ENCODE peak calls at places on chromosomes 12 and 14, in seven cellular contexts. One of them, this sample, is unnamed.

GRCh38 chr12:83527700-83528281 is 841.1 kb downstream of the TMTC2 start:
- DNase-seq in astrocyte of the hippocampus: no peak
- DNase-seq in pancreas: no peak
- DNase-seq in cardiac fibroblast: no peak
- DNase-seq in stimulated activated CD4-positive, alpha-beta T cell treated with anti-CD3 and anti-CD28 coated beads, Interleukin-1b, Interleukin-23, amount 100 ng/mL, for 24 hours: no peak
- DNase-seq in HAP-1: no peak
- DNase-seq in EL: no peak
- DNase-seq in this sample: no peak

GRCh38 chr12:106740813-106741212 is 33.7 kb upstream of the RIC8B start:
- DNase-seq in stimulated activated CD4-positive, alpha-beta T cell treated with anti-CD3 and anti-CD28 coated beads, Interleukin-1b, Interleukin-23, amount 100 ng/mL, for 24 hours: no peak
- DNase-seq in astrocyte of the hippocampus: no peak
- DNase-seq in pancreas: no peak
- DNase-seq in HAP-1: no peak
- DNase-seq in cardiac fibroblast: no peak
- DNase-seq in EL: no peak
- DNase-seq in this sample: no peak

GRCh38 chr14:99258341-99258781 is 13.6 kb downstream of the BCL11B start:
- DNase-seq in stimulated activated CD4-positive, alpha-beta T cell treated with anti-CD3 and anti-CD28 coated beads, Interleukin-1b, Interleukin-23, amount 100 ng/mL, for 24 hours: no peak
- DNase-seq in cardiac fibroblast: no peak
- DNase-seq in HAP-1: no peak
- DNase-seq in pancreas: no peak
- DNase-seq in astrocyte of the hippocampus: no peak
- DNase-seq in EL: no peak
- DNase-seq in this sample: no peak

GRCh38 chr14:51369814-51370213 is 129.8 kb downstream of the TMX1 start:
- DNase-seq in astrocyte of the hippocampus: no peak
- DNase-seq in cardiac fibroblast: peak
- DNase-seq in stimulated activated CD4-positive, alpha-beta T cell treated with anti-CD3 and anti-CD28 coated beads, Interleukin-1b, Interleukin-23, amount 100 ng/mL, for 24 hours: no peak
- DNase-seq in EL: no peak
- DNase-seq in pancreas: no peak
- DNase-seq in HAP-1: peak
- DNase-seq in this sample: no peak

GRCh38 chr12:57479376-57480115 is at the start of gene ARHGAP9:
- DNase-seq in HAP-1: no peak
- DNase-seq in stimulated activated CD4-positive, alpha-beta T cell treated with anti-CD3 and anti-CD28 coated beads, Interleukin-1b, Interleukin-23, amount 100 ng/mL, for 24 hours: no peak
- DNase-seq in cardiac fibroblast: no peak
- DNase-seq in pancreas: no peak
- DNase-seq in EL: no peak
- DNase-seq in astrocyte of the hippocampus: no peak
- DNase-seq in this sample: peak

GRCh38 chr14:63470877-63471565 is 72.2 kb downstream of the PPP2R5E start:
- DNase-seq in stimulated activated CD4-positive, alpha-beta T cell treated with anti-CD3 and anti-CD28 coated beads, Interleukin-1b, Interleukin-23, amount 100 ng/mL, for 24 hours: no peak
- DNase-seq in EL: peak
- DNase-seq in cardiac fibroblast: peak
- DNase-seq in pancreas: no peak
- DNase-seq in HAP-1: no peak
- DNase-seq in astrocyte of the hippocampus: no peak
- DNase-seq in this sample: no peak

GRCh38 chr12:29797565-29798360 is 14.0 kb upstream of the TMTC1 start:
- DNase-seq in astrocyte of the hippocampus: no peak
- DNase-seq in stimulated activated CD4-positive, alpha-beta T cell treated with anti-CD3 and anti-CD28 coated beads, Interleukin-1b, Interleukin-23, amount 100 ng/mL, for 24 hours: no peak
- DNase-seq in EL: no peak
- DNase-seq in HAP-1: no peak
- DNase-seq in pancreas: no peak
- DNase-seq in cardiac fibroblast: no peak
- DNase-seq in this sample: no peak

GRCh38 chr12:43338848-43339526 is 213.0 kb downstream of the ADAMTS20 start:
- DNase-seq in stimulated activated CD4-positive, alpha-beta T cell treated with anti-CD3 and anti-CD28 coated beads, Interleukin-1b, Interleukin-23, amount 100 ng/mL, for 24 hours: no peak
- DNase-seq in EL: peak
- DNase-seq in HAP-1: peak
- DNase-seq in cardiac fibroblast: peak
- DNase-seq in pancreas: no peak
- DNase-seq in astrocyte of the hippocampus: peak
- DNase-seq in this sample: no peak

GRCh38 chr12:46946137-46946536 is 120.3 kb upstream of the SLC38A4 start:
- DNase-seq in pancreas: no peak
- DNase-seq in stimulated activated CD4-positive, alpha-beta T cell treated with anti-CD3 and anti-CD28 coated beads, Interleukin-1b, Interleukin-23, amount 100 ng/mL, for 24 hours: no peak
- DNase-seq in cardiac fibroblast: peak
- DNase-seq in HAP-1: no peak
- DNase-seq in astrocyte of the hippocampus: no peak
- DNase-seq in EL: peak
- DNase-seq in this sample: no peak

GRCh38 chr12:62948123-62948522 is 13.2 kb upstream of the PPM1H start:
- DNase-seq in cardiac fibroblast: no peak
- DNase-seq in HAP-1: no peak
- DNase-seq in pancreas: no peak
- DNase-seq in astrocyte of the hippocampus: no peak
- DNase-seq in stimulated activated CD4-positive, alpha-beta T cell treated with anti-CD3 and anti-CD28 coated beads, Interleukin-1b, Interleukin-23, amount 100 ng/mL, for 24 hours: no peak
- DNase-seq in EL: no peak
- DNase-seq in this sample: no peak

GRCh38 chr12:127257366-127257935 is 1009.5 kb upstream of the TMEM132C start:
- DNase-seq in cardiac fibroblast: peak
- DNase-seq in HAP-1: no peak
- DNase-seq in pancreas: no peak
- DNase-seq in astrocyte of the hippocampus: no peak
- DNase-seq in stimulated activated CD4-positive, alpha-beta T cell treated with anti-CD3 and anti-CD28 coated beads, Interleukin-1b, Interleukin-23, amount 100 ng/mL, for 24 hours: no peak
- DNase-seq in EL: peak
- DNase-seq in this sample: no peak

GRCh38 chr12:6044082-6044481 is 80.4 kb downstream of the VWF start:
- DNase-seq in pancreas: no peak
- DNase-seq in astrocyte of the hippocampus: peak
- DNase-seq in EL: peak
- DNase-seq in stimulated activated CD4-positive, alpha-beta T cell treated with anti-CD3 and anti-CD28 coated beads, Interleukin-1b, Interleukin-23, amount 100 ng/mL, for 24 hours: no peak
- DNase-seq in HAP-1: no peak
- DNase-seq in cardiac fibroblast: no peak
- DNase-seq in this sample: no peak

GRCh38 chr14:72609205-72609916 is 284.5 kb downstream of the DPF3 start:
- DNase-seq in HAP-1: no peak
- DNase-seq in pancreas: no peak
- DNase-seq in cardiac fibroblast: no peak
- DNase-seq in astrocyte of the hippocampus: no peak
- DNase-seq in EL: no peak
- DNase-seq in stimulated activated CD4-positive, alpha-beta T cell treated with anti-CD3 and anti-CD28 coated beads, Interleukin-1b, Interleukin-23, amount 100 ng/mL, for 24 hours: no peak
- DNase-seq in this sample: no peak

GRCh38 chr12:54606556-54606955 is 18.1 kb upstream of the PPP1R1A start:
- DNase-seq in stimulated activated CD4-positive, alpha-beta T cell treated with anti-CD3 and anti-CD28 coated beads, Interleukin-1b, Interleukin-23, amount 100 ng/mL, for 24 hours: no peak
- DNase-seq in cardiac fibroblast: no peak
- DNase-seq in astrocyte of the hippocampus: no peak
- DNase-seq in HAP-1: no peak
- DNase-seq in pancreas: no peak
- DNase-seq in EL: no peak
- DNase-seq in this sample: no peak

GRCh38 chr12:93375906-93376305 is 1.8 kb upstream of the NUDT4 start:
- DNase-seq in EL: no peak
- DNase-seq in astrocyte of the hippocampus: no peak
- DNase-seq in stimulated activated CD4-positive, alpha-beta T cell treated with anti-CD3 and anti-CD28 coated beads, Interleukin-1b, Interleukin-23, amount 100 ng/mL, for 24 hours: no peak
- DNase-seq in pancreas: no peak
- DNase-seq in cardiac fibroblast: no peak
- DNase-seq in HAP-1: no peak
- DNase-seq in this sample: no peak

GRCh38 chr12:34394211-34395055 is 372.1 kb downstream of the ALG10 start:
- DNase-seq in astrocyte of the hippocampus: no peak
- DNase-seq in EL: no peak
- DNase-seq in HAP-1: no peak
- DNase-seq in stimulated activated CD4-positive, alpha-beta T cell treated with anti-CD3 and anti-CD28 coated beads, Interleukin-1b, Interleukin-23, amount 100 ng/mL, for 24 hours: no peak
- DNase-seq in cardiac fibroblast: no peak
- DNase-seq in pancreas: peak
- DNase-seq in this sample: peak

GRCh38 chr12:124312601-124313000 is 17.7 kb downstream of the RFLNA start:
- DNase-seq in stimulated activated CD4-positive, alpha-beta T cell treated with anti-CD3 and anti-CD28 coated beads, Interleukin-1b, Interleukin-23, amount 100 ng/mL, for 24 hours: no peak
- DNase-seq in pancreas: no peak
- DNase-seq in EL: no peak
- DNase-seq in astrocyte of the hippocampus: no peak
- DNase-seq in HAP-1: no peak
- DNase-seq in cardiac fibroblast: no peak
- DNase-seq in this sample: no peak

GRCh38 chr12:92769124-92769901 is 66.5 kb downstream of the PLEKHG7 start:
- DNase-seq in pancreas: no peak
- DNase-seq in stimulated activated CD4-positive, alpha-beta T cell treated with anti-CD3 and anti-CD28 coated beads, Interleukin-1b, Interleukin-23, amount 100 ng/mL, for 24 hours: no peak
- DNase-seq in astrocyte of the hippocampus: no peak
- DNase-seq in HAP-1: no peak
- DNase-seq in cardiac fibroblast: peak
- DNase-seq in EL: no peak
- DNase-seq in this sample: no peak

GRCh38 chr14:78902010-78902623 is 731.9 kb downstream of the NRXN3 start:
- DNase-seq in cardiac fibroblast: peak
- DNase-seq in HAP-1: peak
- DNase-seq in pancreas: peak
- DNase-seq in stimulated activated CD4-positive, alpha-beta T cell treated with anti-CD3 and anti-CD28 coated beads, Interleukin-1b, Interleukin-23, amount 100 ng/mL, for 24 hours: no peak
- DNase-seq in astrocyte of the hippocampus: peak
- DNase-seq in EL: peak
- DNase-seq in this sample: no peak

GRCh38 chr12:12807970-12808702 is 5.0 kb upstream of the DDX47 start:
- DNase-seq in EL: peak
- DNase-seq in astrocyte of the hippocampus: no peak
- DNase-seq in stimulated activated CD4-positive, alpha-beta T cell treated with anti-CD3 and anti-CD28 coated beads, Interleukin-1b, Interleukin-23, amount 100 ng/mL, for 24 hours: no peak
- DNase-seq in HAP-1: no peak
- DNase-seq in cardiac fibroblast: peak
- DNase-seq in pancreas: no peak
- DNase-seq in this sample: peak

GRCh38 chr14:54322241-54322640 is 74.6 kb upstream of the CDKN3 start:
- DNase-seq in pancreas: no peak
- DNase-seq in HAP-1: no peak
- DNase-seq in stimulated activated CD4-positive, alpha-beta T cell treated with anti-CD3 and anti-CD28 coated beads, Interleukin-1b, Interleukin-23, amount 100 ng/mL, for 24 hours: no peak
- DNase-seq in astrocyte of the hippocampus: no peak
- DNase-seq in EL: no peak
- DNase-seq in cardiac fibroblast: no peak
- DNase-seq in this sample: no peak

GRCh38 chr12:93785262-93786010 is 108.3 kb downstream of the CRADD start:
- DNase-seq in stimulated activated CD4-positive, alpha-beta T cell treated with anti-CD3 and anti-CD28 coated beads, Interleukin-1b, Interleukin-23, amount 100 ng/mL, for 24 hours: no peak
- DNase-seq in EL: peak
- DNase-seq in pancreas: no peak
- DNase-seq in cardiac fibroblast: peak
- DNase-seq in astrocyte of the hippocampus: peak
- DNase-seq in HAP-1: no peak
- DNase-seq in this sample: no peak

GRCh38 chr14:32908487-32909084 is 30.1 kb upstream of the NPAS3 start:
- DNase-seq in EL: no peak
- DNase-seq in stimulated activated CD4-positive, alpha-beta T cell treated with anti-CD3 and anti-CD28 coated beads, Interleukin-1b, Interleukin-23, amount 100 ng/mL, for 24 hours: no peak
- DNase-seq in astrocyte of the hippocampus: no peak
- DNase-seq in pancreas: no peak
- DNase-seq in cardiac fibroblast: no peak
- DNase-seq in HAP-1: no peak
- DNase-seq in this sample: no peak

GRCh38 chr12:102054345-102054744 is 7.4 kb downstream of the WASHC3 start:
- DNase-seq in stimulated activated CD4-positive, alpha-beta T cell treated with anti-CD3 and anti-CD28 coated beads, Interleukin-1b, Interleukin-23, amount 100 ng/mL, for 24 hours: no peak
- DNase-seq in cardiac fibroblast: no peak
- DNase-seq in astrocyte of the hippocampus: no peak
- DNase-seq in EL: no peak
- DNase-seq in HAP-1: no peak
- DNase-seq in pancreas: no peak
- DNase-seq in this sample: no peak

GRCh38 chr12:3362751-3363150 is 128.3 kb upstream of the PRMT8 start:
- DNase-seq in pancreas: no peak
- DNase-seq in EL: no peak
- DNase-seq in stimulated activated CD4-positive, alpha-beta T cell treated with anti-CD3 and anti-CD28 coated beads, Interleukin-1b, Interleukin-23, amount 100 ng/mL, for 24 hours: no peak
- DNase-seq in astrocyte of the hippocampus: no peak
- DNase-seq in HAP-1: no peak
- DNase-seq in cardiac fibroblast: no peak
- DNase-seq in this sample: no peak

GRCh38 chr12:88897723-88898122 is 317.5 kb upstream of the KITLG start:
- DNase-seq in pancreas: no peak
- DNase-seq in cardiac fibroblast: peak
- DNase-seq in astrocyte of the hippocampus: no peak
- DNase-seq in stimulated activated CD4-positive, alpha-beta T cell treated with anti-CD3 and anti-CD28 coated beads, Interleukin-1b, Interleukin-23, amount 100 ng/mL, for 24 hours: no peak
- DNase-seq in EL: peak
- DNase-seq in HAP-1: no peak
- DNase-seq in this sample: no peak

GRCh38 chr14:35332517-35333346 is 40.5 kb downstream of the PSMA6 start:
- DNase-seq in astrocyte of the hippocampus: no peak
- DNase-seq in pancreas: no peak
- DNase-seq in cardiac fibroblast: peak
- DNase-seq in EL: no peak
- DNase-seq in HAP-1: peak
- DNase-seq in stimulated activated CD4-positive, alpha-beta T cell treated with anti-CD3 and anti-CD28 coated beads, Interleukin-1b, Interleukin-23, amount 100 ng/mL, for 24 hours: peak
- DNase-seq in this sample: no peak

GRCh38 chr14:23380197-23381016 is 3.6 kb downstream of the CMTM5 start:
- DNase-seq in astrocyte of the hippocampus: no peak
- DNase-seq in pancreas: no peak
- DNase-seq in stimulated activated CD4-positive, alpha-beta T cell treated with anti-CD3 and anti-CD28 coated beads, Interleukin-1b, Interleukin-23, amount 100 ng/mL, for 24 hours: no peak
- DNase-seq in HAP-1: no peak
- DNase-seq in cardiac fibroblast: no peak
- DNase-seq in EL: no peak
- DNase-seq in this sample: no peak

GRCh38 chr14:33714527-33715222 is 236.2 kb downstream of the EGLN3 start:
- DNase-seq in HAP-1: no peak
- DNase-seq in pancreas: no peak
- DNase-seq in EL: peak
- DNase-seq in stimulated activated CD4-positive, alpha-beta T cell treated with anti-CD3 and anti-CD28 coated beads, Interleukin-1b, Interleukin-23, amount 100 ng/mL, for 24 hours: no peak
- DNase-seq in cardiac fibroblast: peak
- DNase-seq in astrocyte of the hippocampus: peak
- DNase-seq in this sample: no peak

GRCh38 chr14:76882646-76883045 is 56.4 kb downstream of the LRRC74A start:
- DNase-seq in stimulated activated CD4-positive, alpha-beta T cell treated with anti-CD3 and anti-CD28 coated beads, Interleukin-1b, Interleukin-23, amount 100 ng/mL, for 24 hours: no peak
- DNase-seq in HAP-1: no peak
- DNase-seq in EL: no peak
- DNase-seq in cardiac fibroblast: no peak
- DNase-seq in astrocyte of the hippocampus: no peak
- DNase-seq in pancreas: no peak
- DNase-seq in this sample: no peak

GRCh38 chr14:103512701-103513611 is 9.7 kb downstream of the CKB start:
- DNase-seq in stimulated activated CD4-positive, alpha-beta T cell treated with anti-CD3 and anti-CD28 coated beads, Interleukin-1b, Interleukin-23, amount 100 ng/mL, for 24 hours: no peak
- DNase-seq in HAP-1: no peak
- DNase-seq in pancreas: peak
- DNase-seq in EL: peak
- DNase-seq in cardiac fibroblast: peak
- DNase-seq in astrocyte of the hippocampus: peak
- DNase-seq in this sample: no peak

GRCh38 chr12:52924764-52925716 is 20.2 kb upstream of the KRT8 start:
- DNase-seq in pancreas: no peak
- DNase-seq in EL: peak
- DNase-seq in stimulated activated CD4-positive, alpha-beta T cell treated with anti-CD3 and anti-CD28 coated beads, Interleukin-1b, Interleukin-23, amount 100 ng/mL, for 24 hours: no peak
- DNase-seq in cardiac fibroblast: peak
- DNase-seq in HAP-1: no peak
- DNase-seq in astrocyte of the hippocampus: peak
- DNase-seq in this sample: no peak

GRCh38 chr12:132610896-132611602 is 667 bp upstream of the LRCOL1 start:
- DNase-seq in stimulated activated CD4-positive, alpha-beta T cell treated with anti-CD3 and anti-CD28 coated beads, Interleukin-1b, Interleukin-23, amount 100 ng/mL, for 24 hours: no peak
- DNase-seq in cardiac fibroblast: no peak
- DNase-seq in EL: no peak
- DNase-seq in pancreas: no peak
- DNase-seq in HAP-1: no peak
- DNase-seq in astrocyte of the hippocampus: no peak
- DNase-seq in this sample: no peak

GRCh38 chr12:116832353-116832752 is 48.9 kb downstream of the HRK start:
- DNase-seq in EL: no peak
- DNase-seq in pancreas: no peak
- DNase-seq in astrocyte of the hippocampus: no peak
- DNase-seq in HAP-1: no peak
- DNase-seq in stimulated activated CD4-positive, alpha-beta T cell treated with anti-CD3 and anti-CD28 coated beads, Interleukin-1b, Interleukin-23, amount 100 ng/mL, for 24 hours: no peak
- DNase-seq in cardiac fibroblast: no peak
- DNase-seq in this sample: no peak

GRCh38 chr12:13220848-13221247 is 24.3 kb downstream of the EMP1 start:
- DNase-seq in HAP-1: no peak
- DNase-seq in EL: peak
- DNase-seq in astrocyte of the hippocampus: no peak
- DNase-seq in cardiac fibroblast: peak
- DNase-seq in pancreas: no peak
- DNase-seq in stimulated activated CD4-positive, alpha-beta T cell treated with anti-CD3 and anti-CD28 coated beads, Interleukin-1b, Interleukin-23, amount 100 ng/mL, for 24 hours: no peak
- DNase-seq in this sample: no peak

GRCh38 chr12:21607701-21608100 is 3.1 kb upstream of the GYS2 start:
- DNase-seq in EL: peak
- DNase-seq in HAP-1: no peak
- DNase-seq in pancreas: no peak
- DNase-seq in cardiac fibroblast: peak
- DNase-seq in astrocyte of the hippocampus: peak
- DNase-seq in stimulated activated CD4-positive, alpha-beta T cell treated with anti-CD3 and anti-CD28 coated beads, Interleukin-1b, Interleukin-23, amount 100 ng/mL, for 24 hours: no peak
- DNase-seq in this sample: no peak